ENCODE peak calls at places on chromosomes 13 and 19, in four cellular contexts. One of them, this sample, is unnamed.
A peak's percentile ranks its signal among the peaks of the same experiment; 100 is the strongest.

GRCh38 chr19:3186377-3186688 is 603 bp downstream of the NCLN start:
- DNase-seq in HepG2: no peak
- DNase-seq in GM12878: no peak
- DNase-seq in WTC11: no peak
- DNase-seq in this sample: no peak

GRCh38 chr13:40986328-40986856 is 32.7 kb downstream of the ELF1 start:
- DNase-seq in GM12878: no peak
- DNase-seq in WTC11: no peak
- DNase-seq in HepG2: peak; percentile 73
- DNase-seq in this sample: no peak

GRCh38 chr13:33275916-33276315 is 9.6 kb downstream of the STARD13 start:
- DNase-seq in HepG2: no peak
- DNase-seq in GM12878: no peak
- DNase-seq in WTC11: no peak
- DNase-seq in this sample: no peak

GRCh38 chr13:80133631-80134083 is 207.3 kb downstream of the SPRY2 start:
- DNase-seq in WTC11: no peak
- DNase-seq in GM12878: no peak
- DNase-seq in HepG2: no peak
- DNase-seq in this sample: no peak

GRCh38 chr19:13104848-13105646 is 2.4 kb upstream of the LYL1 start:
- DNase-seq in WTC11: no peak
- DNase-seq in GM12878: no peak
- DNase-seq in HepG2: no peak
- DNase-seq in this sample: no peak

GRCh38 chr19:5035105-5035761 is 66.3 kb downstream of the KDM4B start:
- DNase-seq in WTC11: no peak
- DNase-seq in GM12878: no peak
- DNase-seq in HepG2: no peak
- DNase-seq in this sample: no peak

GRCh38 chr19:54684537-54684936 is 21.8 kb downstream of the LILRB4 start:
- DNase-seq in GM12878: no peak
- DNase-seq in WTC11: peak; percentile 28
- DNase-seq in HepG2: peak; percentile 49
- DNase-seq in this sample: peak; percentile 46

GRCh38 chr19:33064117-33064777 is 441 bp downstream of the RHPN2 start:
- DNase-seq in HepG2: no peak
- DNase-seq in WTC11: peak; percentile 78
- DNase-seq in GM12878: no peak
- DNase-seq in this sample: peak; percentile 74

GRCh38 chr19:8461376-8461775 is 16.6 kb downstream of the HNRNPM start:
- DNase-seq in HepG2: no peak
- DNase-seq in WTC11: no peak
- DNase-seq in GM12878: no peak
- DNase-seq in this sample: no peak

GRCh38 chr19:51099070-51099382 is 9.2 kb downstream of the CTU1 start:
- DNase-seq in WTC11: no peak
- DNase-seq in HepG2: no peak
- DNase-seq in GM12878: no peak
- DNase-seq in this sample: no peak

GRCh38 chr13:50123515-50123861 is 108.2 kb downstream of the KCNRG start:
- DNase-seq in GM12878: no peak
- DNase-seq in WTC11: no peak
- DNase-seq in HepG2: no peak
- DNase-seq in this sample: no peak

GRCh38 chr19:2711175-2711936 is 8.9 kb upstream of the GNG7 start:
- DNase-seq in WTC11: no peak
- DNase-seq in HepG2: no peak
- DNase-seq in GM12878: no peak
- DNase-seq in this sample: peak; percentile 38

GRCh38 chr13:113637262-113638160 is 20.5 kb downstream of the ATP4B start:
- DNase-seq in HepG2: no peak
- DNase-seq in GM12878: no peak
- DNase-seq in WTC11: peak; percentile 9
- DNase-seq in this sample: no peak

DNA sequence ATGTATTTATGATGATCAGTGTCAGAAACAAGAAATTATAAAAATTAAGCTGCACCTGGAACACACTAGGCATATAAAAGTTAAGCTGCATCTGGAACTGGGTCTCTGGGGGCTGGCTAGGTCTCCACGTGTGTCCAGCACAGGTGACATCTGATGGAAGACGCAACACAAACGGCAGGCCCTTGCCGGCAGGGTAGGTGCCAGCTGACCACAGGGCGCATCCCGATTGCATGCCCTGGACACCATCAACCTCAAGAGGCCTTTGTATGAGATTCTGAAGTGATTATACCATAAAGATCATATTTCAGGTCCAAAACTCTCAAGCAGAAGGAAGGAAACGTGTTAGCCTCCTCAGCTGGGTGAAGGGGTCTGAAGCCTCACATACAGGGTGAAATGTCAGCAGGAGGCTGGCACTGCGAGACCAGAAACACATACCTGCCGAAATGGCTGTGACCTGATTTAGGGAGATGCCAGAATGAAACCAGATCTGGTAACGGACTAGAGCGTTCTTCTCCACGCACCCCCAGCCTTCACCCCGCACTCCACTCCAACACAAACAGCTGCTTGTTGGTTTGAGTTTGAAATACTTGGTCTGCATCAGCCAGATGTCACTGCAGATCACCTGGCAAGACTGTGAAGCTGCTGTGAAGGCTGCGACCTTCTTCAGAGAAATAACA is 37.3 kb downstream of the COL4A1 start:
- DNase-seq in GM12878: no peak
- DNase-seq in WTC11: no peak
- DNase-seq in HepG2: no peak
- DNase-seq in this sample: no peak
- TF ChIP-seq ETV6 in GM12878: no peak
- TF ChIP-seq ETV6 in WTC11: no peak
- TF ChIP-seq ETV6 in HepG2: no peak
- TF ChIP-seq ETV6 in this sample: no peak

GRCh38 chr13:112328936-112329335 is 47.2 kb upstream of the SPACA7 start:
- DNase-seq in HepG2: no peak
- DNase-seq in GM12878: no peak
- DNase-seq in WTC11: no peak
- DNase-seq in this sample: no peak
- TF ChIP-seq ETV6 in HepG2: no peak
- TF ChIP-seq ETV6 in GM12878: no peak
- TF ChIP-seq ETV6 in WTC11: no peak
- TF ChIP-seq ETV6 in this sample: no peak

GRCh38 chr19:16896913-16897571 is 8.2 kb downstream of the F2RL3 start:
- DNase-seq in GM12878: peak; percentile 60
- DNase-seq in WTC11: peak; percentile 97
- DNase-seq in HepG2: peak; percentile 74
- DNase-seq in this sample: peak; percentile 96
- TF ChIP-seq ETV6 in GM12878: no peak
- TF ChIP-seq ETV6 in WTC11: no peak
- TF ChIP-seq ETV6 in HepG2: no peak
- TF ChIP-seq ETV6 in this sample: no peak

DNA sequence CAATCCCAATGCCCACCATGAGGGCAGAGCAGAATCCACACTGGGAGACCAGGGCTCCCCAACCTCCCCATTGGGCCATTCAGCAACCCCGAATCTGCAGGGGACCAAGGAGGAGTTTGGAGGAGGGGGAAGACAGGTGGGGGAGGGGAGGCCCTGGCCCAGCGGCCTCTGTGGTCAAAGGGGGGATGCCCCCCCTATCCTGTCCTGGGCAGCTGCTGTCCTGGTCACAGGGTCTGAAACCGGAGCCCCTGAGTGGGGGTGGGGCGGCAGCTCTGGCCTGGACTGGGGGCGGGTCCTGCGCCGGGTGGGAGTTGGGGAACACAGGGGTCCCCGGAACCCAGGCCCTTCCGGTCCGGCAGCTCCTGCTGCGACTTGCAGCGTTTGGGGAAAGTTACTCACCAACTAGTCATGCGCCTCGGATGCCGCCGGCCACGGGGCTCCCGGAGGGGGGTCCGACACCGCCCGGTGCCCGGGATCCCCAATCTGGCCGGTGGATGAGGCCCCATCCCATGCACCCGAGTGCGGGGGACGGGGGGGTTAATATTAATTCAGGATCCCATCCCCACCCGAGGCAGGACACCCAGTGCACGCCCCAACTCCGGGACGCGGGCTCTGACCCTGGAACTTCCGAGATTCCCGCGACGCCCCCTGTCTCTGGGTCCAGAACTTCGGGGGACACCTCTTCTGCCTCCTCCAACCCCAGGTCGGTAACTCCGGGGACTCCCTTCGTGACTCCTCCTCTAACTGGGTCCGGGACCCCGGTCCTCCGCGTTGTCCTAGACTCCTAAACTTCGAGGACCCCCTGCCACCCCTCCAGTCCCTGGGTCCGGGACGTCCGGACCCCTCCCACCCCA is 868 bp downstream of the HOMER3 start:
- DNase-seq in GM12878: no peak
- DNase-seq in HepG2: no peak
- DNase-seq in WTC11: peak; percentile 80
- DNase-seq in this sample: no peak
- TF ChIP-seq ETV6 in GM12878: no peak
- TF ChIP-seq ETV6 in HepG2: no peak
- TF ChIP-seq ETV6 in WTC11: no peak
- TF ChIP-seq ETV6 in this sample: no peak

GRCh38 chr13:63631006-63631405 is 2215.4 kb upstream of the PCDH20 start:
- DNase-seq in HepG2: no peak
- DNase-seq in GM12878: no peak
- DNase-seq in WTC11: no peak
- DNase-seq in this sample: no peak

GRCh38 chr13:63636231-63636993 is 2220.8 kb upstream of the PCDH20 start:
- DNase-seq in GM12878: peak; percentile 8
- DNase-seq in WTC11: no peak
- DNase-seq in HepG2: no peak
- DNase-seq in this sample: no peak
- TF ChIP-seq ETV6 in GM12878: no peak
- TF ChIP-seq ETV6 in WTC11: no peak
- TF ChIP-seq ETV6 in HepG2: no peak
- TF ChIP-seq ETV6 in this sample: no peak